ENCODE peak calls at places on chromosomes 11 and 22, in six cellular contexts. One of them, this sample, is unnamed.

GRCh38 chr11:95505927-95506426 is 275.0 kb upstream of the SESN3 start:
- DNase-seq in SK-N-SH: no peak
- DNase-seq in HepG2: no peak
- DNase-seq in GM12878: no peak
- DNase-seq in H1: no peak
- DNase-seq in K562: no peak
- DNase-seq in this sample: peak; percentile 39

GRCh38 chr11:124987096-124987495 is 33.1 kb downstream of the CCDC15 start:
- DNase-seq in SK-N-SH: no peak
- DNase-seq in HepG2: no peak
- DNase-seq in GM12878: no peak
- DNase-seq in H1: no peak
- DNase-seq in K562: no peak
- DNase-seq in this sample: no peak

GRCh38 chr11:38461751-38462150 is 1863.7 kb upstream of the RAG2 start:
- DNase-seq in SK-N-SH: no peak
- DNase-seq in HepG2: no peak
- DNase-seq in GM12878: no peak
- DNase-seq in H1: no peak
- DNase-seq in K562: no peak
- DNase-seq in this sample: no peak

GRCh38 chr22:48171294-48171693 is 1408.8 kb downstream of the TBC1D22A start:
- DNase-seq in SK-N-SH: no peak
- DNase-seq in HepG2: no peak
- DNase-seq in GM12878: no peak
- DNase-seq in H1: no peak
- DNase-seq in K562: no peak
- DNase-seq in this sample: no peak

GRCh38 chr11:76193219-76193618 is 13.1 kb downstream of the WNT11 start:
- DNase-seq in SK-N-SH: peak; percentile 68
- DNase-seq in HepG2: no peak
- DNase-seq in GM12878: no peak
- DNase-seq in H1: no peak
- DNase-seq in K562: peak; percentile 73
- DNase-seq in this sample: no peak

GRCh38 chr11:102360681-102361080 is 13.7 kb downstream of the BIRC2 start:
- DNase-seq in SK-N-SH: no peak
- DNase-seq in HepG2: no peak
- DNase-seq in GM12878: no peak
- DNase-seq in H1: no peak
- DNase-seq in K562: no peak
- DNase-seq in this sample: no peak

GRCh38 chr11:17733261-17733660 is 1.3 kb upstream of the KCNC1 start:
- DNase-seq in SK-N-SH: no peak
- DNase-seq in HepG2: no peak
- DNase-seq in GM12878: no peak
- DNase-seq in H1: no peak
- DNase-seq in K562: no peak
- DNase-seq in this sample: no peak

GRCh38 chr11:113814181-113814580 is 34.6 kb downstream of the CLDN25 start:
- DNase-seq in SK-N-SH: no peak
- DNase-seq in HepG2: no peak
- DNase-seq in GM12878: no peak
- DNase-seq in H1: no peak
- DNase-seq in K562: no peak
- DNase-seq in this sample: no peak

GRCh38 chr11:116217006-116217405 is 555.8 kb downstream of the BUD13 start:
- DNase-seq in SK-N-SH: no peak
- DNase-seq in HepG2: peak; percentile 34
- DNase-seq in GM12878: no peak
- DNase-seq in H1: no peak
- DNase-seq in K562: peak; percentile 40
- DNase-seq in this sample: peak; percentile 15

GRCh38 chr11:44780940-44781631 is 54.3 kb downstream of the TSPAN18 start:
- DNase-seq in SK-N-SH: no peak
- DNase-seq in HepG2: no peak
- DNase-seq in GM12878: no peak
- DNase-seq in H1: no peak
- DNase-seq in K562: peak; percentile 92
- DNase-seq in this sample: no peak

GRCh38 chr22:25782831-25783230 is 40.8 kb downstream of the MYO18B start:
- DNase-seq in SK-N-SH: no peak
- DNase-seq in HepG2: no peak
- DNase-seq in GM12878: no peak
- DNase-seq in H1: no peak
- DNase-seq in K562: no peak
- DNase-seq in this sample: no peak

GRCh38 chr11:118227865-118228785 is 3.3 kb upstream of the JAML start:
- DNase-seq in SK-N-SH: no peak
- DNase-seq in HepG2: no peak
- DNase-seq in GM12878: no peak
- DNase-seq in H1: no peak
- DNase-seq in K562: no peak
- DNase-seq in this sample: no peak

GRCh38 chr11:121534131-121535093 is 81.6 kb upstream of the SORL1-AS1 start:
- DNase-seq in SK-N-SH: no peak
- DNase-seq in HepG2: no peak
- DNase-seq in GM12878: no peak
- DNase-seq in H1: no peak
- DNase-seq in K562: no peak
- DNase-seq in this sample: no peak

GRCh38 chr11:118622376-118623290 is 15.2 kb downstream of the PHLDB1 start:
- DNase-seq in SK-N-SH: peak; percentile 67
- DNase-seq in HepG2: no peak
- DNase-seq in GM12878: no peak
- DNase-seq in H1: no peak
- DNase-seq in K562: no peak
- DNase-seq in this sample: no peak

GRCh38 chr11:12123799-12124198 is 13.4 kb downstream of the MICAL2 start:
- DNase-seq in SK-N-SH: no peak
- DNase-seq in HepG2: no peak
- DNase-seq in GM12878: no peak
- DNase-seq in H1: no peak
- DNase-seq in K562: no peak
- DNase-seq in this sample: no peak

GRCh38 chr11:131884461-131885073 is 514.2 kb downstream of the NTM start:
- DNase-seq in SK-N-SH: no peak
- DNase-seq in HepG2: no peak
- DNase-seq in GM12878: no peak
- DNase-seq in H1: no peak
- DNase-seq in K562: no peak
- DNase-seq in this sample: no peak

GRCh38 chr22:24128631-24129601 is 52.4 kb upstream of the SUSD2 start:
- DNase-seq in SK-N-SH: no peak
- DNase-seq in HepG2: no peak
- DNase-seq in GM12878: no peak
- DNase-seq in H1: no peak
- DNase-seq in K562: no peak
- DNase-seq in this sample: no peak

GRCh38 chr11:69638941-69639681 is 1.8 kb upstream of the CCND1 start:
- DNase-seq in SK-N-SH: peak; percentile 93
- DNase-seq in HepG2: peak; percentile 90
- DNase-seq in GM12878: no peak
- DNase-seq in H1: peak; percentile 88
- DNase-seq in K562: peak; percentile 76
- DNase-seq in this sample: peak; percentile 47

GRCh38 chr22:31084811-31085492 is 3.8 kb downstream of the SMTN start:
- DNase-seq in SK-N-SH: peak; percentile 96
- DNase-seq in HepG2: no peak
- DNase-seq in GM12878: peak; percentile 43
- DNase-seq in H1: peak; percentile 61
- DNase-seq in K562: peak; percentile 76
- DNase-seq in this sample: peak; percentile 77

GRCh38 chr11:31173926-31174680 is 195.4 kb downstream of the DCDC1 start:
- DNase-seq in SK-N-SH: no peak
- DNase-seq in HepG2: no peak
- DNase-seq in GM12878: no peak
- DNase-seq in H1: no peak
- DNase-seq in K562: no peak
- DNase-seq in this sample: no peak

GRCh38 chr11:93614111-93614784 is 47.2 kb upstream of the CEP295 start:
- DNase-seq in SK-N-SH: peak; percentile 10
- DNase-seq in HepG2: peak; percentile 63
- DNase-seq in GM12878: no peak
- DNase-seq in H1: no peak
- DNase-seq in K562: peak; percentile 63
- DNase-seq in this sample: no peak

GRCh38 chr11:76215946-76216345 is 9.6 kb upstream of the WNT11 start:
- DNase-seq in SK-N-SH: no peak
- DNase-seq in HepG2: no peak
- DNase-seq in GM12878: no peak
- DNase-seq in H1: no peak
- DNase-seq in K562: no peak
- DNase-seq in this sample: no peak

GRCh38 chr22:37229012-37229804 is 14.9 kb downstream of the RAC2 start:
- DNase-seq in SK-N-SH: peak; percentile 56
- DNase-seq in HepG2: no peak
- DNase-seq in GM12878: no peak
- DNase-seq in H1: no peak
- DNase-seq in K562: peak; percentile 30
- DNase-seq in this sample: no peak

GRCh38 chr22:27972732-27973698 is 54.0 kb upstream of the PITPNB start:
- DNase-seq in SK-N-SH: no peak
- DNase-seq in HepG2: no peak
- DNase-seq in GM12878: no peak
- DNase-seq in H1: no peak
- DNase-seq in K562: no peak
- DNase-seq in this sample: no peak

GRCh38 chr22:48702573-48703264 is 1125.0 kb downstream of the BRD1 start:
- DNase-seq in SK-N-SH: no peak
- DNase-seq in HepG2: peak; percentile 98
- DNase-seq in GM12878: no peak
- DNase-seq in H1: no peak
- DNase-seq in K562: no peak
- DNase-seq in this sample: peak; percentile 89

GRCh38 chr11:113668255-113668654 is 37.9 kb downstream of the TMPRSS5 start:
- DNase-seq in SK-N-SH: no peak
- DNase-seq in HepG2: no peak
- DNase-seq in GM12878: no peak
- DNase-seq in H1: no peak
- DNase-seq in K562: no peak
- DNase-seq in this sample: no peak

GRCh38 chr11:116532066-116532465 is 240.7 kb downstream of the BUD13 start:
- DNase-seq in SK-N-SH: no peak
- DNase-seq in HepG2: no peak
- DNase-seq in GM12878: no peak
- DNase-seq in H1: no peak
- DNase-seq in K562: no peak
- DNase-seq in this sample: no peak

GRCh38 chr22:17754233-17754925 is 19.9 kb downstream of the BID start:
- DNase-seq in SK-N-SH: no peak
- DNase-seq in HepG2: no peak
- DNase-seq in GM12878: no peak
- DNase-seq in H1: no peak
- DNase-seq in K562: no peak
- DNase-seq in this sample: no peak

GRCh38 chr22:24926428-24926725 is 20.1 kb downstream of the LHFPL7 start:
- DNase-seq in SK-N-SH: no peak
- DNase-seq in HepG2: no peak
- DNase-seq in GM12878: no peak
- DNase-seq in H1: no peak
- DNase-seq in K562: no peak
- DNase-seq in this sample: no peak

GRCh38 chr22:19325296-19325950 is 33.9 kb upstream of the CLTCL1 start:
- DNase-seq in SK-N-SH: no peak
- DNase-seq in HepG2: no peak
- DNase-seq in GM12878: no peak
- DNase-seq in H1: no peak
- DNase-seq in K562: no peak
- DNase-seq in this sample: no peak
- TF ChIP-seq GABPA in SK-N-SH: no peak
- TF ChIP-seq GABPA in HepG2: no peak
- TF ChIP-seq GABPA in GM12878: no peak
- TF ChIP-seq GABPA in H1: no peak
- TF ChIP-seq GABPA in K562: no peak
- TF ChIP-seq GABPA in this sample: no peak

GRCh38 chr22:35894937-35895708 is 133.5 kb downstream of the RBFOX2 start:
- DNase-seq in SK-N-SH: peak; percentile 29
- DNase-seq in HepG2: no peak
- DNase-seq in GM12878: no peak
- DNase-seq in H1: no peak
- DNase-seq in K562: no peak
- DNase-seq in this sample: no peak
- TF ChIP-seq GABPA in SK-N-SH: no peak
- TF ChIP-seq GABPA in HepG2: no peak
- TF ChIP-seq GABPA in GM12878: no peak
- TF ChIP-seq GABPA in H1: no peak
- TF ChIP-seq GABPA in K562: no peak
- TF ChIP-seq GABPA in this sample: no peak

DNA sequence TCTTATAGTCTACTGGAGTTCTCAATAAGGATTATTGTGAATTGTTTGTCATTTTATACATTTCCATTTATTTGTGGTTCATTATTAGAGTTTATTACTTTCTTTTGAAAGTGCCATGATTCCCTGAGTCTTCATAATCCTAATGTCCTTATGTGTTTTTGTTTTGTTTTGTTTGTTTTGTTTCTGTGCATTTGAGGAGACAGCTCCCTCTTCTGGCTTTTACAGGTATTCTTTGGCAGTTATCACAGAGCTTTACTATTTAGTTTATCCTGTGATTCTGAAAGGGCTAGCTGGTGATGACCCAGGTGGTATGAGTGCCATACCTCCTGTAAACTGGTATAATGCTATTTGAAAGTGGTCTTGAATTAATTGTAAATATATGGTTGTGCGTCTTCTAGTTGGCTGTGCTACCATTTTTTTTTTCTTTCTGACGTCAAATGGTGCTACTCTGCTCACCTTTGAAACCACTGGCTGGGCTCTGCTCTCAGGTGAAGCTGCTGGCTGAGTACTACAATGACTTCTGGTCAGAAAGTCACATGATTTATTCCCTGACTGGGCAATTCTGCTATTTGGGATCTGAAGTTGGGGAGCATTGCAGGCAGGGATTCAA is 751.2 kb downstream of the JRKL start:
- DNase-seq in SK-N-SH: peak; percentile 7
- DNase-seq in HepG2: peak; percentile 16
- DNase-seq in GM12878: no peak
- DNase-seq in H1: no peak
- DNase-seq in K562: peak; percentile 8
- DNase-seq in this sample: no peak
- TF ChIP-seq GABPA in SK-N-SH: no peak
- TF ChIP-seq GABPA in HepG2: no peak
- TF ChIP-seq GABPA in GM12878: no peak
- TF ChIP-seq GABPA in H1: no peak
- TF ChIP-seq GABPA in K562: no peak
- TF ChIP-seq GABPA in this sample: no peak

DNA sequence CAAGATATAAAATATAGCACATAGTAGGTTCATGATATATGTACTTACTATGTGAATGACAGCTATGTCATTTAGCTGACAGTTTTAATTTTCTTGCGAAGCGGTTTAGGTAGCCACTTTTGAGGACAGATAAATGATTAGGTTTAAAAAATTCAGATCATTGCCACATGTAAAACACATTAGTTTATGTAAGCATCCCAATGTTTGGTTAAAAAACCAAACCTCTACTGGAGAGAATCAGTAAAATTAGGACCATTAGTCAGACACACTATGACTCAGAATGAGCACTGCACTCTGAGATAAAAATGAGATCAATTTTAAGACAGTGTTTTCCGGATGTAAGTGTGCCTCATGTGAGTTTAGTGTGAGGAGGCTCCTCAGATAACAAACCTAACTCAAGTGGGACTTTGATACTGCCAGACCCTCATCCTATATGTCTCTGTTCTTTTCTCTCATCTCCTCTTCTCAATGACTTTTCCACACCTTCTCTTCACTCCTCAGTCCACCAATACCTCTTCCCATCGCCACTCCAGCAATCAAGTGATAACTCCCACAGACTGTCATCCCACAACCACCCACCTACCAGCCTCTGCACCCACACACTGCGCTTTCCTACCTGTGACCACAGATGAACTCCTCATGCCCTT is 6.8 kb upstream of the OR2AT4 start:
- DNase-seq in SK-N-SH: no peak
- DNase-seq in HepG2: no peak
- DNase-seq in GM12878: peak; percentile 50
- DNase-seq in H1: no peak
- DNase-seq in K562: peak; percentile 32
- DNase-seq in this sample: no peak
- TF ChIP-seq GABPA in SK-N-SH: no peak
- TF ChIP-seq GABPA in HepG2: no peak
- TF ChIP-seq GABPA in GM12878: no peak
- TF ChIP-seq GABPA in H1: no peak
- TF ChIP-seq GABPA in K562: no peak
- TF ChIP-seq GABPA in this sample: no peak

This sample was measured in HL-60.